ENCODE peak calls at places on chromosomes 3 and 15, in four cellular contexts. P is activated T-cell treated with anti-CD3 and anti-CD28 coated beads for 48 hours, J is SW480, T is BJ. W is an unnamed sample.

GRCh38 chr3:13133011-13133410 is 59.8 kb upstream of the IQSEC1 start:
- DNase-seq in P (no peak), J (no peak), T (no peak), W (peak; percentile 12)

GRCh38 chr3:38579551-38580449 is 69.7 kb downstream of the SCN5A start:
- DNase-seq in P (no peak), J (no peak), T (no peak), W (no peak)

GRCh38 chr3:195859061-195859845 is 47.5 kb upstream of the MUC4 start:
- DNase-seq in P (peak; percentile 67), J (peak; percentile 50), T (no peak), W (peak; percentile 90)

GRCh38 chr3:50248387-50248786 is 12.4 kb downstream of the GNAI2 start:
- DNase-seq in P (no peak), J (peak; percentile 76), T (no peak), W (no peak)

GRCh38 chr15:43169888-43170287 is 15.3 kb upstream of the CCNDBP1 start:
- DNase-seq in P (no peak), J (no peak), T (no peak), W (no peak)

GRCh38 chr3:42802876-42803799 is 1.2 kb downstream of the HIGD1A start:
- DNase-seq in P (no peak), J (peak; percentile 43), T (no peak), W (no peak)

GRCh38 chr15:25244731-25245585 is 193.9 kb downstream of the UBE3A start:
- DNase-seq in P (no peak), J (no peak), T (no peak), W (peak; percentile 54)

GRCh38 chr15:85810075-85810474 is 15.3 kb upstream of the KLHL25 start:
- DNase-seq in P (no peak), J (no peak), T (no peak), W (no peak)

GRCh38 chr3:51819709-51820406 is 40.8 kb upstream of the IQCF6 start:
- DNase-seq in P (peak; percentile 14), J (peak; percentile 11), T (no peak), W (no peak)

GRCh38 chr3:72380193-72380592 is 468.1 kb downstream of the SHQ1 start:
- DNase-seq in P (no peak), J (no peak), T (no peak), W (no peak)

GRCh38 chr3:172077197-172077734 is 37.9 kb downstream of the FNDC3B start:
- DNase-seq in P (no peak), J (no peak), T (no peak), W (no peak)

GRCh38 chr15:72070817-72071447 is 47.0 kb downstream of the MYO9A start:
- DNase-seq in P (no peak), J (no peak), T (no peak), W (no peak)

GRCh38 chr15:95887666-95888480 is 442.6 kb upstream of the NR2F2 start:
- DNase-seq in P (no peak), J (no peak), T (no peak), W (no peak)

GRCh38 chr3:45787551-45787950 is 8.8 kb downstream of the SLC6A20 start:
- DNase-seq in P (no peak), J (no peak), T (no peak), W (no peak)

GRCh38 chr3:142664311-142664710 is 59.5 kb upstream of the TRPC1 start:
- DNase-seq in P (no peak), J (no peak), T (no peak), W (no peak)

GRCh38 chr15:81133782-81134461 is at the start of gene CFAP161:
- DNase-seq in P (peak; percentile 49), J (no peak), T (no peak), W (peak; percentile 92)

GRCh38 chr3:14304101-14305045 is 98.0 kb upstream of the SLC6A6 start:
- DNase-seq in P (no peak), J (no peak), T (no peak), W (peak; percentile 57)

GRCh38 chr3:25863560-25863959 is 73.7 kb downstream of the OXSM start:
- DNase-seq in P (no peak), J (no peak), T (no peak), W (no peak)

GRCh38 chr3:152298393-152299242 is 29.9 kb downstream of the MBNL1 start:
- DNase-seq in P (peak; percentile 30), J (peak; percentile 62), T (peak; percentile 82), W (no peak)

GRCh38 chr3:81352867-81353266 is 408.6 kb downstream of the GBE1 start:
- DNase-seq in P (no peak), J (no peak), T (no peak), W (no peak)

GRCh38 chr15:61917457-61917856 is 142.8 kb downstream of the VPS13C start:
- DNase-seq in P (no peak), J (no peak), T (no peak), W (no peak)

GRCh38 chr3:31370093-31370666 is 162.5 kb upstream of the STT3B start:
- DNase-seq in P (no peak), J (no peak), T (no peak), W (no peak)

GRCh38 chr15:35674873-35675781 is 129.2 kb upstream of the DPH6 start:
- DNase-seq in P (no peak), J (no peak), T (peak; percentile 31), W (no peak)

GRCh38 chr15:69808756-69809155 is 289.0 kb downstream of the TLE3 start:
- DNase-seq in P (no peak), J (no peak), T (no peak), W (no peak)

W was measured in posterior vena cava.